ENCODE peak calls at places on chromosomes 16 and 17, in six cellular contexts. O, V, Z, M, R and X are unnamed samples.

GRCh38 chr17:30454635-30455034 is 22.6 kb upstream of the GOSR1 start:
- DNase-seq in O (no peak), V (no peak), Z (no peak), M (no peak), R (no peak), X (no peak)

GRCh38 chr16:15772579-15773293 is 84.1 kb downstream of the MYH11 start:
- DNase-seq in O (no peak), V (no peak), Z (no peak), M (no peak), R (no peak), X (no peak)

GRCh38 chr17:15321556-15322250 is 19.7 kb downstream of the TEKT3 start:
- DNase-seq in O (no peak), V (no peak), Z (peak), M (no peak), R (no peak), X (no peak)

GRCh38 chr17:77125432-77125901 is 15.3 kb upstream of the SEC14L1 start:
- DNase-seq in O (no peak), V (no peak), Z (peak), M (no peak), R (no peak), X (no peak)

GRCh38 chr16:73321942-73322341 is 274.0 kb upstream of the ZFHX3 start:
- DNase-seq in O (no peak), V (no peak), Z (no peak), M (no peak), R (no peak), X (no peak)

GRCh38 chr16:53142823-53143568 is 88.2 kb downstream of the CHD9 start:
- DNase-seq in O (no peak), V (no peak), Z (no peak), M (no peak), R (no peak), X (no peak)

GRCh38 chr16:2768403-2769089 is 8.5 kb downstream of the ELOB start:
- DNase-seq in O (no peak), V (no peak), Z (no peak), M (no peak), R (no peak), X (no peak)

GRCh38 chr17:45129940-45130639 is 2.2 kb downstream of the PLCD3 start:
- DNase-seq in O (no peak), V (no peak), Z (no peak), M (no peak), R (no peak), X (no peak)

GRCh38 chr16:72847187-72848044 is 200.5 kb downstream of the ZFHX3 start:
- DNase-seq in O (no peak), V (peak), Z (no peak), M (peak), R (peak), X (no peak)

GRCh38 chr17:68295086-68295485 is 3.8 kb downstream of the ARSG start:
- DNase-seq in O (peak), V (no peak), Z (no peak), M (no peak), R (no peak), X (no peak)

GRCh38 chr17:43898446-43898845 is 8.9 kb downstream of the MPP2 start:
- DNase-seq in O (no peak), V (no peak), Z (no peak), M (no peak), R (no peak), X (no peak)

GRCh38 chr17:992933-993332 is 4.0 kb upstream of the TIMM22 start:
- DNase-seq in O (no peak), V (no peak), Z (no peak), M (no peak), R (no peak), X (no peak)

GRCh38 chr16:78768723-78769122 is 669.3 kb downstream of the WWOX start:
- DNase-seq in O (no peak), V (no peak), Z (no peak), M (no peak), R (no peak), X (no peak)

GRCh38 chr17:807146-808002 is 25.2 kb downstream of the MRM3 start:
- DNase-seq in O (no peak), V (no peak), Z (no peak), M (no peak), R (no peak), X (no peak)

GRCh38 chr17:32933881-32934280 is 5.9 kb downstream of the TMEM98 start:
- DNase-seq in O (no peak), V (peak), Z (no peak), M (no peak), R (no peak), X (no peak)

GRCh38 chr16:73071131-73071940 is 23.4 kb upstream of the ZFHX3 start:
- DNase-seq in O (no peak), V (peak), Z (no peak), M (no peak), R (no peak), X (no peak)